ENCODE peak calls at places on chromosome 12, in four cellular contexts. Z, X, F and V are unnamed samples.
A peak's percentile ranks its signal among the peaks of the same experiment; 100 is the strongest.

GRCh38 chr12:49515266-49515665 is 23.6 kb upstream of the KCNH3 start:
- DNase-seq in F (peak; percentile 85), Z (no peak), X (no peak), V (no peak)

GRCh38 chr12:18224745-18225144 is 36.6 kb upstream of the PIK3C2G start:
- DNase-seq in Z (no peak), X (no peak), F (peak; percentile 57), V (peak; percentile 73)

GRCh38 chr12:59929091-59929490 is 333.3 kb downstream of the SLC16A7 start:
- DNase-seq in F (peak; percentile 83), Z (no peak), X (no peak), V (no peak)

GRCh38 chr12:76921072-76921471 is 42.3 kb upstream of the CSRP2 start:
- DNase-seq in F (no peak), Z (no peak), X (no peak), V (no peak)

GRCh38 chr12:79689041-79689476 is 1.7 kb downstream of the PAWR start:
- DNase-seq in X (no peak), Z (no peak), F (peak; percentile 12), V (no peak)

GRCh38 chr12:127898616-127899015 is 368.4 kb upstream of the TMEM132C start:
- DNase-seq in F (no peak), X (no peak), Z (no peak), V (no peak)

GRCh38 chr12:80714055-80714454 is 2.7 kb upstream of the MYF5 start:
- DNase-seq in F (peak; percentile 10), Z (no peak), X (no peak), V (peak; percentile 79)

GRCh38 chr12:93167841-93168492 is 209.8 kb upstream of the NUDT4 start:
- DNase-seq in Z (no peak), F (no peak), X (no peak), V (peak; percentile 78)

GRCh38 chr12:886206-886605 is 63.3 kb downstream of the RAD52 start:
- DNase-seq in F (no peak), Z (no peak), X (no peak), V (no peak)

GRCh38 chr12:52082026-52082667 is 2.6 kb downstream of the SMIM41 start:
- DNase-seq in F (peak; percentile 56), Z (no peak), X (peak; percentile 71), V (peak; percentile 43)

GRCh38 chr12:76247026-76247688 is 101.1 kb downstream of the BBS10 start:
- DNase-seq in X (no peak), F (peak; percentile 80), Z (no peak), V (no peak)

GRCh38 chr12:92098594-92099370 is 46.9 kb downstream of the BTG1 start:
- DNase-seq in X (no peak), Z (no peak), F (no peak), V (no peak)

GRCh38 chr12:46209914-46210834 is 58.7 kb downstream of the SLC38A1 start:
- DNase-seq in X (peak; percentile 84), Z (peak; percentile 49), F (peak; percentile 49), V (peak; percentile 45)

GRCh38 chr12:110741371-110741770 is 1.3 kb downstream of the PPP1CC start:
- DNase-seq in Z (no peak), X (no peak), F (no peak), V (no peak)

GRCh38 chr12:120495189-120495722 is 657 bp upstream of the DYNLL1 start:
- DNase-seq in X (no peak), F (no peak), Z (no peak), V (peak; percentile 28)

GRCh38 chr12:101884174-101884573 is 6.8 kb downstream of the DRAM1 start:
- DNase-seq in X (no peak), Z (no peak), F (no peak), V (no peak)

GRCh38 chr12:56695327-56696101 is 7.4 kb upstream of the PTGES3 start:
- DNase-seq in F (peak; percentile 50), Z (no peak), X (no peak), V (no peak)

GRCh38 chr12:114904254-114905003 is 220.5 kb upstream of the TBX3 start:
- DNase-seq in X (no peak), F (peak; percentile 86), Z (no peak), V (no peak)

GRCh38 chr12:113203852-113204760 is 17.2 kb upstream of the TPCN1 start:
- DNase-seq in F (no peak), Z (peak; percentile 7), X (no peak), V (no peak)

GRCh38 chr12:53102883-53103807 is at the start of gene SOAT2:
- DNase-seq in X (no peak), F (no peak), Z (no peak), V (no peak)

GRCh38 chr12:67630373-67631088 is 18.0 kb upstream of the DYRK2 start:
- DNase-seq in X (peak; percentile 67), Z (peak; percentile 59), F (no peak), V (peak; percentile 73)

GRCh38 chr12:107570721-107571120 is 114.9 kb upstream of the PWP1 start:
- DNase-seq in X (no peak), F (peak; percentile 51), Z (peak; percentile 52), V (no peak)

GRCh38 chr12:52517888-52518287 is 2.3 kb downstream of the KRT5 start:
- DNase-seq in Z (no peak), F (no peak), X (no peak), V (no peak)

GRCh38 chr12:75960086-75960910 is 71.3 kb downstream of the PHLDA1 start:
- DNase-seq in F (no peak), X (no peak), Z (no peak), V (peak; percentile 89)

GRCh38 chr12:5309654-5310053 is 122.3 kb upstream of the NTF3 start:
- DNase-seq in Z (peak; percentile 35), F (no peak), X (no peak), V (no peak)

GRCh38 chr12:62232143-62232729 is 28.0 kb upstream of the USP15 start:
- DNase-seq in F (no peak), X (no peak), Z (no peak), V (no peak)

GRCh38 chr12:94874086-94874985 is 129.2 kb downstream of the NDUFA12 start:
- DNase-seq in Z (no peak), X (no peak), F (no peak), V (peak; percentile 13)
- H3K4me3 ChIP-seq in Z (no peak overlapping the region), X (peak overlapping the region; percentile 51), F (no peak overlapping the region), V (peak overlapping the region; percentile 80)

GRCh38 chr12:124545508-124546418 is 21.6 kb downstream of the NCOR2 start:
- DNase-seq in X (peak; percentile 70), F (peak; percentile 89), Z (peak; percentile 62), V (no peak)

GRCh38 chr12:124544311-124544970 is 23.0 kb downstream of the NCOR2 start:
- DNase-seq in X (no peak), Z (no peak), F (no peak), V (no peak)

GRCh38 chr12:124543052-124543590 is 24.3 kb downstream of the NCOR2 start:
- DNase-seq in F (no peak), Z (no peak), X (no peak), V (no peak)

GRCh38 chr12:124543591-124544310 is 23.7 kb downstream of the NCOR2 start:
- DNase-seq in Z (no peak), F (peak; percentile 60), X (no peak), V (no peak)

DNA sequence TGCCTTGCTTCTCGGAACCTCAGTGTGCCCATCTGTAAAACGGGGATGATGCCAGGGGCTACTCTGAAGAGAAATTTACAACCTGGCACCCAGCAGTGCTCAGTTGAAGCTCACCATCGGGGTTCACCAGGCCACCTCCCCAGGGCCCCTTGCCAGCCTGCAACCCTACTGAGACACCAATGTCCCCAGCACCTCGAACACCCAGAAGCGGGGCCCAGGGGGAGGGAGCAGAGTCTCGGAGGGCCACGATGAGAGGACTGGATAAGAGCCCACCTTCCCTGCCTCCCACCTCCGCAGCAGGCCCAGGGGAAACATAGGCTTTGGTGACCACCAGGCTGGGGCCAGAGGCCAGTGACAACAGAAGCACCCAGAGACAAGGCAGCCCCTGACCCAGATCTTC is 22.4 kb downstream of the NCOR2 start:
- DNase-seq in Z (no peak), F (no peak), X (no peak), V (no peak)
- H3K4me3 ChIP-seq in Z (no peak overlapping the region), F (no peak overlapping the region), X (no peak overlapping the region), V (no peak overlapping the region)

GRCh38 chr12:132771126-132771838 is 9.7 kb upstream of the ANKLE2 start:
- DNase-seq in F (peak; percentile 72), Z (no peak), X (no peak), V (no peak)
- H3K4me3 ChIP-seq in F (no peak overlapping the region), Z (no peak overlapping the region), X (no peak overlapping the region), V (no peak overlapping the region)

GRCh38 chr12:6753772-6754356 is 923 bp upstream of the MLF2 start:
- DNase-seq in F (peak; percentile 72), X (no peak), Z (no peak), V (peak; percentile 98)
- H3K4me3 ChIP-seq in F (no peak overlapping the region), X (no peak overlapping the region), Z (no peak overlapping the region), V (peak overlapping the region; percentile 97)

GRCh38 chr12:57765003-57765697 is 1.7 kb downstream of the CYP27B1 start:
- DNase-seq in X (peak; percentile 79), Z (peak; percentile 73), F (no peak), V (peak; percentile 86)

GRCh38 chr12:57767317-57767716 is 439 bp upstream of the CYP27B1 start:
- DNase-seq in F (no peak), Z (no peak), X (no peak), V (no peak)

GRCh38 chr12:57767876-57768275 is 998 bp upstream of the CYP27B1 start:
- DNase-seq in X (no peak), Z (no peak), F (no peak), V (no peak)

GRCh38 chr12:57765698-57766463 is 997 bp downstream of the CYP27B1 start:
- DNase-seq in Z (peak; percentile 65), F (no peak), X (no peak), V (peak; percentile 36)

DNA sequence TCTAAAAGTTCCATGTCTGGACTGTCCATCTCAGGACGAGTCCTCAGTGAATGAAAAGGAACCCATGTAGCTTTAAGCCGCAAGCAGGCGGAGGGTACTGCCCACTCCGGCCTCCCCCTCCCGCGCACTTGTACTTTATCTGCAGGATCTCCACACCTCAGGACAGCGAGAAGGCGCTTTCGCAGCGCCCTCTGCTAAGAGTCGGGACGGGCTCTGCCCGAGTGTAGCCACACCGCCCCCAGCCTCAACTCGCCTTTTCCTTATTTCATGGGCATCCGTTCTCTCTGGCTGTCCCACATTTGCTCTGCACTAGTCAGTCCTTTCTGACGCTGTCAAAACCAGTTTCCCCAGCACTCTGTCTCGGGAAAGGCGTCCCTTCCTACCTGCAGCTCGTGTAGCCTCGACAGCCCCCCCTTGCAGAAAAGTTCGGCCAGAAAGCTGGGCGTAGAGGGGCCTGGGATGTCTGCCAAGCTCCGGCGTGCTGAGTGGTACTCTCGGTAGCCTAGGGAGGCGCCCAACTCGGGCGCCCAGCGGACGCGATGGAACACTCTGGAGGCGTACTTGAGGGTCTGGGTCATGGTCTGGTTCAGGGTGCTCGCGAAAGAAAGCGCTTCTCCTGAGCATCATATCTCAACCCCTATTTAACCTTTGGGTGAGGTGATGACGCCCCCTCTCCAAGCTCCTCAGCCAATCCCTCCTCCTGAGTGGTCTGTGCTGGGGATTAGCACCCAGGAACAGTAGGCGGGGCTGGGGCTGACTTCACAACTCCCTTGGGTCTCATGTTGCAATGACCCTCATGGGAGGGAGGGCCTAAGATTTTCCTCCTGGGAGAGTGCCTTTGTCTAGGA is at the start of gene CYP27B1:
- DNase-seq in Z (peak; percentile 38), F (peak; percentile 53), X (peak; percentile 77), V (peak; percentile 86)
- H3K4me3 ChIP-seq in Z (no peak within 1 kb of the TSS), F (peak within 1 kb of the TSS; percentile 29), X (peak within 1 kb of the TSS; percentile 54), V (peak within 1 kb of the TSS; percentile 83)

GRCh38 chr12:124569375-124570148 is 2.1 kb upstream of the NCOR2 start:
- DNase-seq in Z (no peak), F (no peak), X (no peak), V (no peak)
- H3K4me3 ChIP-seq in Z (no peak overlapping the region), F (no peak overlapping the region), X (no peak overlapping the region), V (peak overlapping the region; percentile 84)

DNA sequence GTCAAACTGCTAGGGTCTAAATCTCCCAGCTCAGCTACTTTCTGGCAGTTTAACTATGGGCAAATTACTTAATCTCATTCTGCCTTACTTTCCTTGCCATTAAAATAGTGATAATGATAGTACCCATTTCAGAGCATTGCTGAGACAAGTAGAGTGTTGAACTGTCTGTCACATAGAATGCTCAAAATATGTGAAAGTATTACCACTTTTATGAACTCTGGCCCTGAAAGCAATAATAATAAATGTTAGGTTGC is 19.9 kb downstream of the SRGAP1 start:
- DNase-seq in Z (no peak), X (no peak), F (no peak), V (no peak)
- H3K4me3 ChIP-seq in Z (no peak overlapping the region), X (no peak overlapping the region), F (no peak overlapping the region), V (no peak overlapping the region)